ENCODE peak calls at places on chromosome 11, in five cellular contexts. P, R, F, E and X are unnamed samples.

GRCh38 chr11:57072640-57073039 is 83.9 kb downstream of the OR5AK2 start:
- DNase-seq in P (no peak), R (peak), F (no peak), E (no peak), X (no peak)

GRCh38 chr11:1758611-1759150 is 5.0 kb downstream of the CTSD start:
- DNase-seq in P (no peak), R (no peak), F (no peak), E (no peak), X (no peak)

GRCh38 chr11:129451524-129451923 is 75.9 kb downstream of the BARX2 start:
- DNase-seq in P (no peak), R (no peak), F (no peak), E (no peak), X (no peak)

GRCh38 chr11:64319421-64319761 is 1.5 kb downstream of the PRDX5 start:
- DNase-seq in P (no peak), R (no peak), F (no peak), E (no peak), X (no peak)

GRCh38 chr11:58574851-58575250 is 805 bp downstream of the LPXN start:
- DNase-seq in P (no peak), R (no peak), F (no peak), E (no peak), X (no peak)

GRCh38 chr11:118980191-118980881 is 8.8 kb downstream of the FOXR1 start:
- DNase-seq in P (peak), R (peak), F (no peak), E (no peak), X (no peak)

GRCh38 chr11:111336062-111336461 is 37.7 kb downstream of the POU2AF3 start:
- DNase-seq in P (no peak), R (no peak), F (no peak), E (no peak), X (no peak)

GRCh38 chr11:10800292-10800691 is 8.4 kb downstream of the EIF4G2 start:
- DNase-seq in P (no peak), R (no peak), F (no peak), E (peak), X (no peak)

GRCh38 chr11:115287266-115287665 is 216.9 kb downstream of the CADM1 start:
- DNase-seq in P (no peak), R (no peak), F (no peak), E (no peak), X (no peak)

GRCh38 chr11:69442012-69442806 is 39.3 kb upstream of the LINC01488 start:
- DNase-seq in P (peak), R (no peak), F (no peak), E (no peak), X (no peak)

GRCh38 chr11:132357811-132358572 is 987.6 kb downstream of the NTM start:
- DNase-seq in P (no peak), R (no peak), F (no peak), E (no peak), X (no peak)

GRCh38 chr11:1339066-1339675 is 29.7 kb upstream of the TOLLIP start:
- DNase-seq in P (no peak), R (no peak), F (no peak), E (peak), X (no peak)

GRCh38 chr11:88086297-88086696 is 88.9 kb downstream of the RAB38 start:
- DNase-seq in P (no peak), R (no peak), F (no peak), E (no peak), X (no peak)

GRCh38 chr11:64101461-64101860 is 64.5 kb downstream of the MACROD1 start:
- DNase-seq in P (no peak), R (no peak), F (no peak), E (no peak), X (no peak)

GRCh38 chr11:60791534-60791933 is 6.4 kb downstream of the MS4A10 start:
- DNase-seq in P (no peak), R (no peak), F (no peak), E (no peak), X (no peak)

GRCh38 chr11:61472868-61473267 is 35.7 kb upstream of the LRRC10B start:
- DNase-seq in P (no peak), R (peak), F (no peak), E (no peak), X (no peak)

GRCh38 chr11:94926698-94927237 is 46.6 kb downstream of the CWC15 start:
- DNase-seq in P (peak), R (peak), F (peak), E (no peak), X (no peak)

GRCh38 chr11:111531687-111532364 is 8.7 kb upstream of the LAYN start:
- DNase-seq in P (no peak), R (no peak), F (peak), E (peak), X (no peak)

GRCh38 chr11:107783121-107783520 is 71.3 kb upstream of the SLN start:
- DNase-seq in P (no peak), R (no peak), F (no peak), E (no peak), X (no peak)

GRCh38 chr11:17563961-17564686 is 17.1 kb downstream of the OTOG start:
- DNase-seq in P (no peak), R (no peak), F (no peak), E (no peak), X (no peak)

GRCh38 chr11:102546427-102546826 is 15.9 kb upstream of the MMP7 start:
- DNase-seq in P (no peak), R (no peak), F (no peak), E (no peak), X (no peak)

GRCh38 chr11:108508653-108509593 is 10.7 kb upstream of the POGLUT3 start:
- DNase-seq in P (no peak), R (no peak), F (no peak), E (no peak), X (no peak)

GRCh38 chr11:46120711-46121327 is 435 bp downstream of the PHF21A start:
- DNase-seq in P (peak), R (peak), F (peak), E (no peak), X (peak)

GRCh38 chr11:46363455-46363920 is 16.2 kb downstream of the DGKZ start:
- DNase-seq in P (peak), R (no peak), F (no peak), E (no peak), X (no peak)

GRCh38 chr11:134026655-134027343 is 42.1 kb upstream of the JAM3 start:
- DNase-seq in P (no peak), R (no peak), F (no peak), E (no peak), X (no peak)

GRCh38 chr11:118046051-118046963 is 30.6 kb upstream of the TMPRSS4 start:
- DNase-seq in P (no peak), R (no peak), F (no peak), E (peak), X (no peak)

GRCh38 chr11:68893282-68893681 is 10.3 kb downstream of the MRPL21 start:
- DNase-seq in P (no peak), R (no peak), F (no peak), E (no peak), X (no peak)

GRCh38 chr11:55819330-55819729 is at the start of gene OR5D18:
- DNase-seq in P (no peak), R (no peak), F (no peak), E (no peak), X (no peak)

GRCh38 chr11:2302844-2303626 is 1.2 kb downstream of the TSPAN32 start:
- DNase-seq in P (peak), R (peak), F (no peak), E (no peak), X (no peak)

GRCh38 chr11:129950319-129951034 is 52.2 kb downstream of the PRDM10 start:
- DNase-seq in P (peak), R (peak), F (peak), E (no peak), X (no peak)

GRCh38 chr11:47750725-47751124 is 16.4 kb downstream of the FNBP4 start:
- DNase-seq in P (no peak), R (no peak), F (no peak), E (no peak), X (no peak)

GRCh38 chr11:113831314-113831713 is 44.1 kb downstream of the USP28 start:
- DNase-seq in P (no peak), R (no peak), F (no peak), E (no peak), X (no peak)